ENCODE peak calls at places on chromosomes 11 and 22, in seven cellular contexts. H is EL, Z is mucosa of descending colon, T is cardiac fibroblast, L is H54, P is WTC11, B is ecto neural progenitor cell. M is an unnamed sample.

GRCh38 chr11:65445101-65445603 is 22.6 kb downstream of the NEAT1 start:
- DNase-seq in H (peak; percentile 26), Z (no peak), T (peak; percentile 71), L (no peak), P (no peak), B (no peak), M (no peak)

GRCh38 chr11:112625816-112626215 is 335.4 kb upstream of the NCAM1 start:
- DNase-seq in H (no peak), Z (no peak), T (no peak), L (no peak), P (no peak), B (no peak), M (no peak)

GRCh38 chr22:30871391-30872281 is 96.9 kb downstream of the MORC2 start:
- DNase-seq in H (no peak), Z (peak; percentile 25), T (no peak), L (no peak), P (no peak), B (no peak), M (no peak)

GRCh38 chr11:23897453-23898289 is 599.2 kb upstream of the LUZP2 start:
- DNase-seq in H (peak; percentile 91), Z (no peak), T (peak; percentile 76), L (no peak), P (no peak), B (no peak), M (no peak)

GRCh38 chr11:1836011-1836945 is 1.5 kb downstream of the SYT8 start:
- DNase-seq in H (no peak), Z (peak; percentile 62), T (no peak), L (no peak), P (no peak), B (no peak), M (no peak)

GRCh38 chr11:131235328-131236298 is 134.8 kb upstream of the NTM start:
- DNase-seq in H (no peak), Z (no peak), T (no peak), L (no peak), P (peak; percentile 29), B (no peak), M (no peak)

GRCh38 chr11:58494096-58494495 is 13.8 kb downstream of the OR5B21 start:
- DNase-seq in H (peak; percentile 40), Z (no peak), T (no peak), L (no peak), P (no peak), B (no peak), M (no peak)

GRCh38 chr22:37074537-37074936 is 23.0 kb downstream of the KCTD17 start:
- DNase-seq in H (no peak), Z (no peak), T (no peak), L (no peak), P (no peak), B (no peak), M (no peak)

GRCh38 chr11:127620660-127621059 is 620.1 kb upstream of the KIRREL3 start:
- DNase-seq in H (peak; percentile 2), Z (no peak), T (no peak), L (no peak), P (no peak), B (no peak), M (no peak)

GRCh38 chr11:128324531-128325141 is 262.7 kb downstream of the ETS1 start:
- DNase-seq in H (no peak), Z (peak; percentile 55), T (no peak), L (no peak), P (no peak), B (no peak), M (no peak)

GRCh38 chr22:38882480-38882879 is 10.5 kb upstream of the CBX6 start:
- DNase-seq in H (no peak), Z (no peak), T (peak; percentile 71), L (no peak), P (no peak), B (no peak), M (no peak)

GRCh38 chr11:109911488-109911887 is 181.7 kb upstream of the ZC3H12C start:
- DNase-seq in H (no peak), Z (no peak), T (no peak), L (no peak), P (no peak), B (no peak), M (no peak)

GRCh38 chr11:32333335-32333991 is 101.9 kb downstream of the WT1 start:
- DNase-seq in H (peak; percentile 52), Z (peak; percentile 55), T (peak; percentile 64), L (no peak), P (peak; percentile 79), B (peak; percentile 70), M (peak; percentile 63)

GRCh38 chr11:45150943-45151342 is 4.5 kb downstream of the PRDM11 start:
- DNase-seq in H (no peak), Z (no peak), T (no peak), L (no peak), P (no peak), B (peak; percentile 24), M (no peak)